ENCODE peak calls at places on chromosomes 1 and 21, in ten cellular contexts. One of them, this sample, is unnamed.

GRCh38 chr1:61261585-61261984 is 179.2 kb downstream of the NFIA start:
- DNase-seq in Calu3: no peak
- DNase-seq in HuH-7.5: no peak
- DNase-seq in NCI-H524 treated with DMSO at 0.1 percent for 48 hours: no peak
- DNase-seq in CD4-positive, CD25-positive, alpha-beta regulatory T cell: no peak
- DNase-seq in HEK293T: no peak
- DNase-seq in kidney glomerular epithelial cell: no peak
- DNase-seq in stimulated activated CD8-positive, alpha-beta memory T cell treated with anti-CD3 and anti-CD28 coated beads, Interleukin-15, amount 100 ng/mL, for 24 hours: no peak
- DNase-seq in GM12892: no peak
- DNase-seq in activated CD8-positive, alpha-beta memory T cell treated with anti-CD3 and anti-CD28 coated beads for 48 hours: no peak
- DNase-seq in this sample: no peak

GRCh38 chr1:23424171-23424959 is at the start of gene TCEA3:
- DNase-seq in GM12892: peak
- DNase-seq in HuH-7.5: peak
- DNase-seq in kidney glomerular epithelial cell: no peak
- DNase-seq in Calu3: no peak
- DNase-seq in CD4-positive, CD25-positive, alpha-beta regulatory T cell: no peak
- DNase-seq in stimulated activated CD8-positive, alpha-beta memory T cell treated with anti-CD3 and anti-CD28 coated beads, Interleukin-15, amount 100 ng/mL, for 24 hours: no peak
- DNase-seq in activated CD8-positive, alpha-beta memory T cell treated with anti-CD3 and anti-CD28 coated beads for 48 hours: no peak
- DNase-seq in NCI-H524 treated with DMSO at 0.1 percent for 48 hours: no peak
- DNase-seq in HEK293T: no peak
- DNase-seq in this sample: peak

GRCh38 chr1:155062702-155063411 is 683 bp upstream of the EFNA4 start:
- DNase-seq in CD4-positive, CD25-positive, alpha-beta regulatory T cell: peak
- DNase-seq in Calu3: peak
- DNase-seq in HuH-7.5: peak
- DNase-seq in GM12892: peak
- DNase-seq in HEK293T: peak
- DNase-seq in stimulated activated CD8-positive, alpha-beta memory T cell treated with anti-CD3 and anti-CD28 coated beads, Interleukin-15, amount 100 ng/mL, for 24 hours: peak
- DNase-seq in NCI-H524 treated with DMSO at 0.1 percent for 48 hours: no peak
- DNase-seq in kidney glomerular epithelial cell: no peak
- DNase-seq in activated CD8-positive, alpha-beta memory T cell treated with anti-CD3 and anti-CD28 coated beads for 48 hours: no peak
- DNase-seq in this sample: peak

GRCh38 chr1:244573768-244574167 is 79.2 kb upstream of the DESI2 start:
- DNase-seq in CD4-positive, CD25-positive, alpha-beta regulatory T cell: no peak
- DNase-seq in stimulated activated CD8-positive, alpha-beta memory T cell treated with anti-CD3 and anti-CD28 coated beads, Interleukin-15, amount 100 ng/mL, for 24 hours: no peak
- DNase-seq in activated CD8-positive, alpha-beta memory T cell treated with anti-CD3 and anti-CD28 coated beads for 48 hours: no peak
- DNase-seq in GM12892: no peak
- DNase-seq in kidney glomerular epithelial cell: no peak
- DNase-seq in NCI-H524 treated with DMSO at 0.1 percent for 48 hours: no peak
- DNase-seq in Calu3: no peak
- DNase-seq in HEK293T: no peak
- DNase-seq in HuH-7.5: no peak
- DNase-seq in this sample: no peak

GRCh38 chr1:40939320-40940059 is 40.0 kb upstream of the CTPS1 start:
- DNase-seq in HEK293T: no peak
- DNase-seq in stimulated activated CD8-positive, alpha-beta memory T cell treated with anti-CD3 and anti-CD28 coated beads, Interleukin-15, amount 100 ng/mL, for 24 hours: no peak
- DNase-seq in CD4-positive, CD25-positive, alpha-beta regulatory T cell: no peak
- DNase-seq in activated CD8-positive, alpha-beta memory T cell treated with anti-CD3 and anti-CD28 coated beads for 48 hours: no peak
- DNase-seq in HuH-7.5: peak
- DNase-seq in NCI-H524 treated with DMSO at 0.1 percent for 48 hours: no peak
- DNase-seq in Calu3: peak
- DNase-seq in kidney glomerular epithelial cell: no peak
- DNase-seq in GM12892: no peak
- DNase-seq in this sample: no peak

GRCh38 chr1:56573311-56573710 is 6.1 kb downstream of the PLPP3 start:
- DNase-seq in stimulated activated CD8-positive, alpha-beta memory T cell treated with anti-CD3 and anti-CD28 coated beads, Interleukin-15, amount 100 ng/mL, for 24 hours: no peak
- DNase-seq in kidney glomerular epithelial cell: no peak
- DNase-seq in HuH-7.5: no peak
- DNase-seq in CD4-positive, CD25-positive, alpha-beta regulatory T cell: no peak
- DNase-seq in NCI-H524 treated with DMSO at 0.1 percent for 48 hours: no peak
- DNase-seq in GM12892: no peak
- DNase-seq in activated CD8-positive, alpha-beta memory T cell treated with anti-CD3 and anti-CD28 coated beads for 48 hours: no peak
- DNase-seq in Calu3: no peak
- DNase-seq in HEK293T: no peak
- DNase-seq in this sample: no peak

GRCh38 chr1:1296070-1297061 is 11.4 kb downstream of the ACAP3 start:
- DNase-seq in stimulated activated CD8-positive, alpha-beta memory T cell treated with anti-CD3 and anti-CD28 coated beads, Interleukin-15, amount 100 ng/mL, for 24 hours: no peak
- DNase-seq in GM12892: no peak
- DNase-seq in HuH-7.5: no peak
- DNase-seq in NCI-H524 treated with DMSO at 0.1 percent for 48 hours: no peak
- DNase-seq in kidney glomerular epithelial cell: no peak
- DNase-seq in activated CD8-positive, alpha-beta memory T cell treated with anti-CD3 and anti-CD28 coated beads for 48 hours: no peak
- DNase-seq in CD4-positive, CD25-positive, alpha-beta regulatory T cell: no peak
- DNase-seq in Calu3: no peak
- DNase-seq in HEK293T: no peak
- DNase-seq in this sample: no peak

GRCh38 chr1:84693009-84693408 is 2.7 kb upstream of the SSX2IP start:
- DNase-seq in NCI-H524 treated with DMSO at 0.1 percent for 48 hours: no peak
- DNase-seq in HEK293T: no peak
- DNase-seq in kidney glomerular epithelial cell: no peak
- DNase-seq in HuH-7.5: no peak
- DNase-seq in GM12892: no peak
- DNase-seq in activated CD8-positive, alpha-beta memory T cell treated with anti-CD3 and anti-CD28 coated beads for 48 hours: no peak
- DNase-seq in stimulated activated CD8-positive, alpha-beta memory T cell treated with anti-CD3 and anti-CD28 coated beads, Interleukin-15, amount 100 ng/mL, for 24 hours: no peak
- DNase-seq in CD4-positive, CD25-positive, alpha-beta regulatory T cell: peak
- DNase-seq in Calu3: no peak
- DNase-seq in this sample: no peak

GRCh38 chr1:6427445-6428390 is 3.1 kb downstream of the ESPN start:
- DNase-seq in Calu3: peak
- DNase-seq in stimulated activated CD8-positive, alpha-beta memory T cell treated with anti-CD3 and anti-CD28 coated beads, Interleukin-15, amount 100 ng/mL, for 24 hours: no peak
- DNase-seq in HuH-7.5: no peak
- DNase-seq in HEK293T: no peak
- DNase-seq in GM12892: no peak
- DNase-seq in CD4-positive, CD25-positive, alpha-beta regulatory T cell: no peak
- DNase-seq in activated CD8-positive, alpha-beta memory T cell treated with anti-CD3 and anti-CD28 coated beads for 48 hours: no peak
- DNase-seq in kidney glomerular epithelial cell: no peak
- DNase-seq in NCI-H524 treated with DMSO at 0.1 percent for 48 hours: no peak
- DNase-seq in this sample: no peak

GRCh38 chr1:28279721-28280120 is 20.4 kb downstream of the SESN2 start:
- DNase-seq in CD4-positive, CD25-positive, alpha-beta regulatory T cell: no peak
- DNase-seq in kidney glomerular epithelial cell: no peak
- DNase-seq in NCI-H524 treated with DMSO at 0.1 percent for 48 hours: no peak
- DNase-seq in stimulated activated CD8-positive, alpha-beta memory T cell treated with anti-CD3 and anti-CD28 coated beads, Interleukin-15, amount 100 ng/mL, for 24 hours: no peak
- DNase-seq in GM12892: no peak
- DNase-seq in Calu3: no peak
- DNase-seq in HuH-7.5: no peak
- DNase-seq in HEK293T: no peak
- DNase-seq in activated CD8-positive, alpha-beta memory T cell treated with anti-CD3 and anti-CD28 coated beads for 48 hours: no peak
- DNase-seq in this sample: no peak

GRCh38 chr1:95409901-95410300 is 175.9 kb downstream of the RWDD3 start:
- DNase-seq in HuH-7.5: no peak
- DNase-seq in HEK293T: no peak
- DNase-seq in CD4-positive, CD25-positive, alpha-beta regulatory T cell: no peak
- DNase-seq in kidney glomerular epithelial cell: no peak
- DNase-seq in GM12892: no peak
- DNase-seq in stimulated activated CD8-positive, alpha-beta memory T cell treated with anti-CD3 and anti-CD28 coated beads, Interleukin-15, amount 100 ng/mL, for 24 hours: no peak
- DNase-seq in activated CD8-positive, alpha-beta memory T cell treated with anti-CD3 and anti-CD28 coated beads for 48 hours: no peak
- DNase-seq in Calu3: no peak
- DNase-seq in NCI-H524 treated with DMSO at 0.1 percent for 48 hours: no peak
- DNase-seq in this sample: no peak

GRCh38 chr1:210360852-210361477 is 32.3 kb downstream of the HHAT start:
- DNase-seq in NCI-H524 treated with DMSO at 0.1 percent for 48 hours: no peak
- DNase-seq in Calu3: no peak
- DNase-seq in stimulated activated CD8-positive, alpha-beta memory T cell treated with anti-CD3 and anti-CD28 coated beads, Interleukin-15, amount 100 ng/mL, for 24 hours: no peak
- DNase-seq in kidney glomerular epithelial cell: peak
- DNase-seq in activated CD8-positive, alpha-beta memory T cell treated with anti-CD3 and anti-CD28 coated beads for 48 hours: no peak
- DNase-seq in CD4-positive, CD25-positive, alpha-beta regulatory T cell: peak
- DNase-seq in HEK293T: peak
- DNase-seq in HuH-7.5: peak
- DNase-seq in GM12892: no peak
- DNase-seq in this sample: peak

GRCh38 chr1:203306089-203306969 is 1.0 kb downstream of the BTG2 start:
- DNase-seq in CD4-positive, CD25-positive, alpha-beta regulatory T cell: peak
- DNase-seq in GM12892: no peak
- DNase-seq in stimulated activated CD8-positive, alpha-beta memory T cell treated with anti-CD3 and anti-CD28 coated beads, Interleukin-15, amount 100 ng/mL, for 24 hours: no peak
- DNase-seq in Calu3: peak
- DNase-seq in activated CD8-positive, alpha-beta memory T cell treated with anti-CD3 and anti-CD28 coated beads for 48 hours: no peak
- DNase-seq in NCI-H524 treated with DMSO at 0.1 percent for 48 hours: no peak
- DNase-seq in HEK293T: no peak
- DNase-seq in HuH-7.5: peak
- DNase-seq in kidney glomerular epithelial cell: peak
- DNase-seq in this sample: peak

GRCh38 chr1:117335376-117336086 is 31.7 kb upstream of the MAN1A2 start:
- DNase-seq in NCI-H524 treated with DMSO at 0.1 percent for 48 hours: no peak
- DNase-seq in stimulated activated CD8-positive, alpha-beta memory T cell treated with anti-CD3 and anti-CD28 coated beads, Interleukin-15, amount 100 ng/mL, for 24 hours: no peak
- DNase-seq in GM12892: no peak
- DNase-seq in Calu3: no peak
- DNase-seq in HEK293T: no peak
- DNase-seq in kidney glomerular epithelial cell: no peak
- DNase-seq in CD4-positive, CD25-positive, alpha-beta regulatory T cell: no peak
- DNase-seq in HuH-7.5: no peak
- DNase-seq in activated CD8-positive, alpha-beta memory T cell treated with anti-CD3 and anti-CD28 coated beads for 48 hours: no peak
- DNase-seq in this sample: no peak

GRCh38 chr1:100834779-100835645 is 59.6 kb downstream of the EXTL2 start:
- DNase-seq in HEK293T: peak
- DNase-seq in kidney glomerular epithelial cell: no peak
- DNase-seq in NCI-H524 treated with DMSO at 0.1 percent for 48 hours: no peak
- DNase-seq in CD4-positive, CD25-positive, alpha-beta regulatory T cell: peak
- DNase-seq in activated CD8-positive, alpha-beta memory T cell treated with anti-CD3 and anti-CD28 coated beads for 48 hours: no peak
- DNase-seq in Calu3: peak
- DNase-seq in stimulated activated CD8-positive, alpha-beta memory T cell treated with anti-CD3 and anti-CD28 coated beads, Interleukin-15, amount 100 ng/mL, for 24 hours: no peak
- DNase-seq in HuH-7.5: no peak
- DNase-seq in GM12892: no peak
- DNase-seq in this sample: no peak

GRCh38 chr1:210464519-210465039 is 135.9 kb downstream of the HHAT start:
- DNase-seq in kidney glomerular epithelial cell: peak
- DNase-seq in HuH-7.5: no peak
- DNase-seq in activated CD8-positive, alpha-beta memory T cell treated with anti-CD3 and anti-CD28 coated beads for 48 hours: no peak
- DNase-seq in Calu3: peak
- DNase-seq in NCI-H524 treated with DMSO at 0.1 percent for 48 hours: no peak
- DNase-seq in GM12892: no peak
- DNase-seq in HEK293T: no peak
- DNase-seq in CD4-positive, CD25-positive, alpha-beta regulatory T cell: no peak
- DNase-seq in stimulated activated CD8-positive, alpha-beta memory T cell treated with anti-CD3 and anti-CD28 coated beads, Interleukin-15, amount 100 ng/mL, for 24 hours: no peak
- DNase-seq in this sample: peak

GRCh38 chr1:222167111-222167510 is 380.8 kb downstream of the HHIPL2 start:
- DNase-seq in CD4-positive, CD25-positive, alpha-beta regulatory T cell: peak
- DNase-seq in NCI-H524 treated with DMSO at 0.1 percent for 48 hours: no peak
- DNase-seq in activated CD8-positive, alpha-beta memory T cell treated with anti-CD3 and anti-CD28 coated beads for 48 hours: no peak
- DNase-seq in stimulated activated CD8-positive, alpha-beta memory T cell treated with anti-CD3 and anti-CD28 coated beads, Interleukin-15, amount 100 ng/mL, for 24 hours: no peak
- DNase-seq in HEK293T: peak
- DNase-seq in HuH-7.5: peak
- DNase-seq in kidney glomerular epithelial cell: peak
- DNase-seq in Calu3: peak
- DNase-seq in GM12892: no peak
- DNase-seq in this sample: peak

GRCh38 chr1:46401514-46401913 is 7.4 kb downstream of the FAAH start:
- DNase-seq in Calu3: no peak
- DNase-seq in CD4-positive, CD25-positive, alpha-beta regulatory T cell: no peak
- DNase-seq in activated CD8-positive, alpha-beta memory T cell treated with anti-CD3 and anti-CD28 coated beads for 48 hours: no peak
- DNase-seq in stimulated activated CD8-positive, alpha-beta memory T cell treated with anti-CD3 and anti-CD28 coated beads, Interleukin-15, amount 100 ng/mL, for 24 hours: no peak
- DNase-seq in GM12892: no peak
- DNase-seq in NCI-H524 treated with DMSO at 0.1 percent for 48 hours: no peak
- DNase-seq in HuH-7.5: no peak
- DNase-seq in kidney glomerular epithelial cell: no peak
- DNase-seq in HEK293T: no peak
- DNase-seq in this sample: no peak

GRCh38 chr1:209485759-209486158 is 97.8 kb upstream of the CAMK1G start:
- DNase-seq in activated CD8-positive, alpha-beta memory T cell treated with anti-CD3 and anti-CD28 coated beads for 48 hours: no peak
- DNase-seq in HuH-7.5: no peak
- DNase-seq in stimulated activated CD8-positive, alpha-beta memory T cell treated with anti-CD3 and anti-CD28 coated beads, Interleukin-15, amount 100 ng/mL, for 24 hours: no peak
- DNase-seq in kidney glomerular epithelial cell: no peak
- DNase-seq in GM12892: no peak
- DNase-seq in CD4-positive, CD25-positive, alpha-beta regulatory T cell: no peak
- DNase-seq in Calu3: no peak
- DNase-seq in NCI-H524 treated with DMSO at 0.1 percent for 48 hours: no peak
- DNase-seq in HEK293T: no peak
- DNase-seq in this sample: no peak

GRCh38 chr21:32190491-32191144 is 88.2 kb downstream of the MIS18A start:
- DNase-seq in NCI-H524 treated with DMSO at 0.1 percent for 48 hours: peak
- DNase-seq in GM12892: no peak
- DNase-seq in kidney glomerular epithelial cell: no peak
- DNase-seq in Calu3: no peak
- DNase-seq in HuH-7.5: no peak
- DNase-seq in CD4-positive, CD25-positive, alpha-beta regulatory T cell: no peak
- DNase-seq in stimulated activated CD8-positive, alpha-beta memory T cell treated with anti-CD3 and anti-CD28 coated beads, Interleukin-15, amount 100 ng/mL, for 24 hours: no peak
- DNase-seq in activated CD8-positive, alpha-beta memory T cell treated with anti-CD3 and anti-CD28 coated beads for 48 hours: no peak
- DNase-seq in HEK293T: no peak
- DNase-seq in this sample: no peak

GRCh38 chr1:86778510-86779218 is 74.3 kb downstream of the SH3GLB1 start:
- DNase-seq in activated CD8-positive, alpha-beta memory T cell treated with anti-CD3 and anti-CD28 coated beads for 48 hours: no peak
- DNase-seq in GM12892: no peak
- DNase-seq in Calu3: no peak
- DNase-seq in CD4-positive, CD25-positive, alpha-beta regulatory T cell: no peak
- DNase-seq in kidney glomerular epithelial cell: peak
- DNase-seq in stimulated activated CD8-positive, alpha-beta memory T cell treated with anti-CD3 and anti-CD28 coated beads, Interleukin-15, amount 100 ng/mL, for 24 hours: no peak
- DNase-seq in HEK293T: no peak
- DNase-seq in HuH-7.5: no peak
- DNase-seq in NCI-H524 treated with DMSO at 0.1 percent for 48 hours: no peak
- DNase-seq in this sample: no peak

GRCh38 chr1:209675567-209676154 is 449 bp downstream of the G0S2 start:
- DNase-seq in GM12892: no peak
- DNase-seq in activated CD8-positive, alpha-beta memory T cell treated with anti-CD3 and anti-CD28 coated beads for 48 hours: no peak
- DNase-seq in HEK293T: peak
- DNase-seq in stimulated activated CD8-positive, alpha-beta memory T cell treated with anti-CD3 and anti-CD28 coated beads, Interleukin-15, amount 100 ng/mL, for 24 hours: no peak
- DNase-seq in CD4-positive, CD25-positive, alpha-beta regulatory T cell: no peak
- DNase-seq in HuH-7.5: no peak
- DNase-seq in kidney glomerular epithelial cell: peak
- DNase-seq in Calu3: peak
- DNase-seq in NCI-H524 treated with DMSO at 0.1 percent for 48 hours: no peak
- DNase-seq in this sample: peak

GRCh38 chr21:40102682-40103081 is 235.4 kb downstream of the PCP4 start:
- DNase-seq in activated CD8-positive, alpha-beta memory T cell treated with anti-CD3 and anti-CD28 coated beads for 48 hours: no peak
- DNase-seq in stimulated activated CD8-positive, alpha-beta memory T cell treated with anti-CD3 and anti-CD28 coated beads, Interleukin-15, amount 100 ng/mL, for 24 hours: no peak
- DNase-seq in HuH-7.5: no peak
- DNase-seq in Calu3: no peak
- DNase-seq in kidney glomerular epithelial cell: no peak
- DNase-seq in GM12892: no peak
- DNase-seq in NCI-H524 treated with DMSO at 0.1 percent for 48 hours: no peak
- DNase-seq in HEK293T: no peak
- DNase-seq in CD4-positive, CD25-positive, alpha-beta regulatory T cell: no peak
- DNase-seq in this sample: no peak

GRCh38 chr1:26582836-26583460 is 53.4 kb downstream of the RPS6KA1 start:
- DNase-seq in stimulated activated CD8-positive, alpha-beta memory T cell treated with anti-CD3 and anti-CD28 coated beads, Interleukin-15, amount 100 ng/mL, for 24 hours: peak
- DNase-seq in NCI-H524 treated with DMSO at 0.1 percent for 48 hours: no peak
- DNase-seq in HuH-7.5: no peak
- DNase-seq in CD4-positive, CD25-positive, alpha-beta regulatory T cell: peak
- DNase-seq in HEK293T: no peak
- DNase-seq in activated CD8-positive, alpha-beta memory T cell treated with anti-CD3 and anti-CD28 coated beads for 48 hours: peak
- DNase-seq in Calu3: no peak
- DNase-seq in kidney glomerular epithelial cell: peak
- DNase-seq in GM12892: no peak
- DNase-seq in this sample: no peak